ENCODE peak calls at places on chromosomes 13 and 19, in six cellular contexts. One of them, this sample, is unnamed.

GRCh38 chr13:27796544-27797227 is 4.4 kb downstream of the GSX1 start:
- DNase-seq in psoas muscle: no peak
- DNase-seq in fibroblast of lung: no peak
- DNase-seq in tibial artery: no peak
- DNase-seq in right lobe of liver: no peak
- DNase-seq in astrocyte: no peak
- DNase-seq in this sample: no peak

GRCh38 chr13:22227895-22228294 is 557.0 kb downstream of the FGF9 start:
- DNase-seq in psoas muscle: no peak
- DNase-seq in right lobe of liver: no peak
- DNase-seq in astrocyte: no peak
- DNase-seq in fibroblast of lung: no peak
- DNase-seq in tibial artery: no peak
- DNase-seq in this sample: no peak

GRCh38 chr13:113437408-113438010 is 15.8 kb downstream of the ADPRHL1 start:
- DNase-seq in right lobe of liver: peak; percentile 61
- DNase-seq in astrocyte: no peak
- DNase-seq in psoas muscle: no peak
- DNase-seq in fibroblast of lung: no peak
- DNase-seq in tibial artery: no peak
- DNase-seq in this sample: no peak

GRCh38 chr13:21616880-21617279 is 12.9 kb upstream of the MICU2 start:
- DNase-seq in psoas muscle: no peak
- DNase-seq in fibroblast of lung: no peak
- DNase-seq in right lobe of liver: no peak
- DNase-seq in astrocyte: no peak
- DNase-seq in tibial artery: no peak
- DNase-seq in this sample: no peak

GRCh38 chr13:43878897-43879322 is 630 bp downstream of the CCDC122 start:
- DNase-seq in astrocyte: peak; percentile 68
- DNase-seq in tibial artery: peak; percentile 80
- DNase-seq in right lobe of liver: peak; percentile 82
- DNase-seq in fibroblast of lung: peak; percentile 72
- DNase-seq in psoas muscle: peak; percentile 81
- DNase-seq in this sample: peak; percentile 82

GRCh38 chr19:41914191-41914834 is 13.9 kb downstream of the ERFL start:
- DNase-seq in right lobe of liver: no peak
- DNase-seq in tibial artery: no peak
- DNase-seq in fibroblast of lung: no peak
- DNase-seq in psoas muscle: no peak
- DNase-seq in astrocyte: no peak
- DNase-seq in this sample: no peak

GRCh38 chr19:39679056-39679790 is 23.5 kb downstream of the LGALS16 start:
- DNase-seq in tibial artery: no peak
- DNase-seq in astrocyte: no peak
- DNase-seq in right lobe of liver: no peak
- DNase-seq in fibroblast of lung: no peak
- DNase-seq in psoas muscle: peak; percentile 25
- DNase-seq in this sample: no peak

GRCh38 chr19:16327911-16328823 is 3.5 kb downstream of the KLF2 start:
- DNase-seq in tibial artery: peak; percentile 95
- DNase-seq in psoas muscle: peak; percentile 86
- DNase-seq in astrocyte: no peak
- DNase-seq in right lobe of liver: peak; percentile 74
- DNase-seq in fibroblast of lung: peak; percentile 96
- DNase-seq in this sample: peak; percentile 92

GRCh38 chr13:51978836-51979556 is 32.3 kb downstream of the ATP7B start:
- DNase-seq in tibial artery: no peak
- DNase-seq in right lobe of liver: peak; percentile 39
- DNase-seq in fibroblast of lung: peak; percentile 9
- DNase-seq in astrocyte: no peak
- DNase-seq in psoas muscle: no peak
- DNase-seq in this sample: peak; percentile 17

GRCh38 chr13:83048419-83048818 is 833.9 kb downstream of the SLITRK1 start:
- DNase-seq in tibial artery: no peak
- DNase-seq in astrocyte: peak; percentile 6
- DNase-seq in fibroblast of lung: no peak
- DNase-seq in psoas muscle: no peak
- DNase-seq in right lobe of liver: no peak
- DNase-seq in this sample: peak; percentile 31

GRCh38 chr19:5585461-5586299 is 17.9 kb upstream of the TINCR start:
- DNase-seq in astrocyte: no peak
- DNase-seq in right lobe of liver: no peak
- DNase-seq in psoas muscle: no peak
- DNase-seq in tibial artery: no peak
- DNase-seq in fibroblast of lung: no peak
- DNase-seq in this sample: peak; percentile 44

GRCh38 chr13:60134376-60134775 is 29.4 kb downstream of the DIAPH3 start:
- DNase-seq in tibial artery: no peak
- DNase-seq in psoas muscle: no peak
- DNase-seq in fibroblast of lung: peak; percentile 58
- DNase-seq in astrocyte: no peak
- DNase-seq in right lobe of liver: no peak
- DNase-seq in this sample: peak; percentile 42

GRCh38 chr19:49682274-49682673 is 5.2 kb downstream of the PRMT1 start:
- DNase-seq in psoas muscle: no peak
- DNase-seq in astrocyte: no peak
- DNase-seq in right lobe of liver: no peak
- DNase-seq in tibial artery: no peak
- DNase-seq in fibroblast of lung: no peak
- DNase-seq in this sample: no peak
- H3K4me3 ChIP-seq in psoas muscle: no peak overlapping the region
- H3K4me3 ChIP-seq in astrocyte: no peak overlapping the region
- H3K4me3 ChIP-seq in right lobe of liver: no peak overlapping the region
- H3K4me3 ChIP-seq in tibial artery: no peak overlapping the region
- H3K4me3 ChIP-seq in fibroblast of lung: no peak overlapping the region
- H3K4me3 ChIP-seq in this sample: no peak overlapping the region

DNA sequence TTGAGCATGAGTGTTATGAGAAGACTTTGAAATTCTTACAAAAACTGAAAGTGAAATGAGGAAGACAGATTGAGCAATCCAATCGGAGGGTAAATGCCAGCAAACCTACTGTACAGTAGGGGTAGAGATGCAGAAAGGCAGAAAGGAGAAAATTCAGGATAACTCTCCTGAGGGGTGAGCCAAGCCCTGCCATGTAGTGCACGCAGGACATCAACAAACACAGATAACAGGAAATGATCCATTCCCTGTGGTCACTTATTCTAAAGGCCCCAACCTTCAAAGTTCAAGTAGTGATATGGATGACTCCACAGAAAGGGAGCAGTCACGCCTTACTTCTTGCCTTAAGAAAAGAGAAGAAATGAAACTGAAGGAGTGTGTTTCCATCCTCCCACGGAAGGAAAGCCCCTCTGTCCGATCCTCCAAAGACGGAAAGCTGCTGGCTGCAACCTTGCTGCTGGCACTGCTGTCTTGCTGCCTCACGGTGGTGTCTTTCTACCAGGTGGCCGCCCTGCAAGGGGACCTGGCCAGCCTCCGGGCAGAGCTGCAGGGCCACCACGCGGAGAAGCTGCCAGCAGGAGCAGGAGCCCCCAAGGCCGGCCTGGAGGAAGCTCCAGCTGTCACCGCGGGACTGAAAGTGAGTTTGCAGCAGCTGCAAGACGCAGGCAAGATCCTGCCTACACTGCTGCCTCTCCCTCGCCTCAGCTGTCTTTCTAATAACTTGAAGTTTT is at the start of gene TNFSF13B:
- DNase-seq in right lobe of liver: peak; percentile 70
- DNase-seq in fibroblast of lung: peak; percentile 59
- DNase-seq in astrocyte: no peak
- DNase-seq in tibial artery: peak; percentile 29
- DNase-seq in psoas muscle: peak; percentile 24
- DNase-seq in this sample: peak; percentile 61
- H3K4me3 ChIP-seq in right lobe of liver: peak within 1 kb of the TSS; percentile 35
- H3K4me3 ChIP-seq in fibroblast of lung: peak within 1 kb of the TSS; percentile 41
- H3K4me3 ChIP-seq in astrocyte: no peak within 1 kb of the TSS
- H3K4me3 ChIP-seq in tibial artery: peak within 1 kb of the TSS; percentile 53
- H3K4me3 ChIP-seq in psoas muscle: peak within 1 kb of the TSS; percentile 62
- H3K4me3 ChIP-seq in this sample: peak within 1 kb of the TSS; percentile 66

DNA sequence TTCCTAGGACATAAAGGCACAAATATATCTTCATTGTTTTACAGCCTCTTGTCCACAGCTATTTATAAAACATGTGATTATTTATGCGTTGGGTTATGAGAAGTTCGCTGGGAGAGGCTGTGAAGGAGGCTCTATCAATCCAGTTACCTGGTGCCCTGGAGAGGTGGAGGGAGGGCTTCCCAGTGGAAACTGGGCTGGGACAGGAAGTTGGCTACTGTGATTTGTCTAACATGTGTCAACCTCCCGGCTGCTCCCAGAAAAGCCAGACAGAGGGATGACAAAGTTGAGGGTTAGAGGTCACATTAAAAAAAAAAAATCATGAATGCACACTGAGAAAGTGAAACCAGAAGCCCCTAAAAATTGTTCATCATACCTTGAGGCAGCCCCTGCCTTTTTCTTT is 346.5 kb downstream of the ZNF536 start:
- DNase-seq in right lobe of liver: peak; percentile 56
- DNase-seq in psoas muscle: no peak
- DNase-seq in tibial artery: no peak
- DNase-seq in fibroblast of lung: no peak
- DNase-seq in astrocyte: no peak
- DNase-seq in this sample: no peak
- H3K4me3 ChIP-seq in right lobe of liver: peak overlapping the region; percentile 69
- H3K4me3 ChIP-seq in psoas muscle: peak overlapping the region; percentile 78
- H3K4me3 ChIP-seq in tibial artery: peak overlapping the region; percentile 56
- H3K4me3 ChIP-seq in fibroblast of lung: no peak overlapping the region
- H3K4me3 ChIP-seq in astrocyte: peak overlapping the region; percentile 65
- H3K4me3 ChIP-seq in this sample: no peak overlapping the region

DNA sequence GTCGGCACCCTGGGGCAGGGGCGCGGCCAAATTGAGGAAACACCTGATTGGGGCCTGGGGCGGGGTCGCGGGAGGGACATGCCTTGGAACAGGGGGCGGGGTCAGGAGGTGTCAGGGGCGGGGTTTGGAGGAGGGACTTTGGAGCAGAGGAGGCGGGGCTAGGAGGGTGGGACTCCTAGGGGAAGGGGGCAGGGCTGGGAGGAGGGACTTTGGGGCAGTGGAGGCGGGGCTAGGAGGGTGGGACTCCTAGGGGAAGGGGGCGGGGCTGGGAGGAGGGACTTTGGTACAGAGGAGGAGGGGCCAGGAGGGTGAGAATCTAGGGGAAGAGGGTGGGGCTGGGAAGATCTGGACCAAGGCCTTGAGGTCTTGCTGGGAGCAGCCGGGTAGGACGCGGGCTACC is 21.9 kb downstream of the GRIN2D start:
- DNase-seq in tibial artery: peak; percentile 75
- DNase-seq in right lobe of liver: peak; percentile 91
- DNase-seq in psoas muscle: peak; percentile 78
- DNase-seq in astrocyte: peak; percentile 30
- DNase-seq in fibroblast of lung: peak; percentile 51
- DNase-seq in this sample: peak; percentile 68
- H3K4me3 ChIP-seq in tibial artery: peak overlapping the region; percentile 18
- H3K4me3 ChIP-seq in right lobe of liver: no peak overlapping the region
- H3K4me3 ChIP-seq in psoas muscle: peak overlapping the region; percentile 39
- H3K4me3 ChIP-seq in astrocyte: no peak overlapping the region
- H3K4me3 ChIP-seq in fibroblast of lung: no peak overlapping the region
- H3K4me3 ChIP-seq in this sample: no peak overlapping the region

DNA sequence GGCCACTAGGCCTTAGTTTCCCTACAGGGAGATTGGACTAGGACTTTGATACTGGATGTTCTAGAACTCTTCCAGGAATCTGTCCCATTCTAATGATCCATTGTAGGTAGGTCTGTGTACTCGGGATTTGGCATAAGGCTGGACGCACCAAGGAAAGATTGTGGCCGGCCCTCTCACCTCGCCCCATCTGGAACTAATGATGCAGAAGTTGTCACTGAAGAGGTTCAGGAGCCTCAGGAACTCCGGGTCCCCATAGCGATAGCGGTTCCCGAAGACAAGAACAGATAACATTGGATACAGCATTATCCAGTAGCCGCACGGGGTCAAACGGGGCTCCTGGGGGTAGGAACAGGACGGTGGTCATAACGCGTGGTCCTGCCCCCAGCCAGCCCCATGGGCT is 11.2 kb downstream of the EGLN2 start:
- DNase-seq in tibial artery: no peak
- DNase-seq in right lobe of liver: no peak
- DNase-seq in psoas muscle: no peak
- DNase-seq in astrocyte: no peak
- DNase-seq in fibroblast of lung: no peak
- DNase-seq in this sample: no peak
- H3K4me3 ChIP-seq in tibial artery: peak overlapping the region; percentile 57
- H3K4me3 ChIP-seq in right lobe of liver: peak overlapping the region; percentile 16
- H3K4me3 ChIP-seq in psoas muscle: peak overlapping the region; percentile 66
- H3K4me3 ChIP-seq in astrocyte: no peak overlapping the region
- H3K4me3 ChIP-seq in fibroblast of lung: no peak overlapping the region
- H3K4me3 ChIP-seq in this sample: peak overlapping the region; percentile 23

GRCh38 chr13:97125810-97126738 is 96.1 kb upstream of the MBNL2 start:
- DNase-seq in fibroblast of lung: no peak
- DNase-seq in psoas muscle: peak; percentile 41
- DNase-seq in astrocyte: peak; percentile 72
- DNase-seq in tibial artery: no peak
- DNase-seq in right lobe of liver: no peak
- DNase-seq in this sample: peak; percentile 64
- H3K4me3 ChIP-seq in fibroblast of lung: no peak overlapping the region
- H3K4me3 ChIP-seq in psoas muscle: peak overlapping the region; percentile 38
- H3K4me3 ChIP-seq in astrocyte: no peak overlapping the region
- H3K4me3 ChIP-seq in tibial artery: no peak overlapping the region
- H3K4me3 ChIP-seq in right lobe of liver: no peak overlapping the region
- H3K4me3 ChIP-seq in this sample: no peak overlapping the region

GRCh38 chr19:12884926-12885748 is 1.9 kb downstream of the KLF1 start:
- DNase-seq in right lobe of liver: peak; percentile 83
- DNase-seq in psoas muscle: peak; percentile 67
- DNase-seq in fibroblast of lung: peak; percentile 46
- DNase-seq in tibial artery: no peak
- DNase-seq in astrocyte: peak; percentile 16
- DNase-seq in this sample: peak; percentile 58

GRCh38 chr19:12884202-12884601 is 2.8 kb downstream of the KLF1 start:
- DNase-seq in right lobe of liver: no peak
- DNase-seq in fibroblast of lung: no peak
- DNase-seq in psoas muscle: no peak
- DNase-seq in astrocyte: no peak
- DNase-seq in tibial artery: no peak
- DNase-seq in this sample: no peak

GRCh38 chr19:12886943-12887747 is at the start of gene KLF1:
- DNase-seq in astrocyte: no peak
- DNase-seq in right lobe of liver: no peak
- DNase-seq in psoas muscle: no peak
- DNase-seq in fibroblast of lung: no peak
- DNase-seq in tibial artery: no peak
- DNase-seq in this sample: no peak

GRCh38 chr19:12884627-12884925 is 2.4 kb downstream of the KLF1 start:
- DNase-seq in fibroblast of lung: no peak
- DNase-seq in astrocyte: no peak
- DNase-seq in tibial artery: no peak
- DNase-seq in right lobe of liver: no peak
- DNase-seq in psoas muscle: no peak
- DNase-seq in this sample: no peak

GRCh38 chr19:12885749-12886706 is 973 bp downstream of the KLF1 start:
- DNase-seq in psoas muscle: no peak
- DNase-seq in astrocyte: no peak
- DNase-seq in right lobe of liver: no peak
- DNase-seq in tibial artery: no peak
- DNase-seq in fibroblast of lung: no peak
- DNase-seq in this sample: no peak
- H3K4me3 ChIP-seq in psoas muscle: peak overlapping the region; percentile 63
- H3K4me3 ChIP-seq in astrocyte: peak overlapping the region; percentile 5
- H3K4me3 ChIP-seq in right lobe of liver: peak overlapping the region; percentile 18
- H3K4me3 ChIP-seq in tibial artery: peak overlapping the region; percentile 44
- H3K4me3 ChIP-seq in fibroblast of lung: no peak overlapping the region
- H3K4me3 ChIP-seq in this sample: no peak overlapping the region

DNA sequence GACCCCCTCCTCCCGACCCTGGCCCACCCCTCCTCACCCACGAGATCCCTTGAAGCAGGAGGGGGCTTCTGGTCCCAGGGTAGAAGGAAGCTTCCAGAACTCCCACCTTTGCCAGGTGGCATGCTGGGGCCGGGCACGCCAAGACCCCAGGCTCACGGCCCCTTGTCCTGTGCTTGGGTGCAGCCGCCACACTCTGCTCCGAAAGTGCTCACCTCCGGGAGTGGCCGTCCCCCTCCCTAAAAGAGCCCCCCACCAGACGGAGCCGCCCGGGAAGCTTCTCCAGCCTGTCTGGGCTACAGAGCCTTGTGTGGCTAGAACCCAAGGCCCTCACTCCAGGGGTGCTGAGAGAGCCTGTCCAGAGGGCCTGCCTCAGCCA is 1.8 kb upstream of the EFNA2 start:
- DNase-seq in fibroblast of lung: no peak
- DNase-seq in tibial artery: no peak
- DNase-seq in psoas muscle: no peak
- DNase-seq in right lobe of liver: no peak
- DNase-seq in astrocyte: no peak
- DNase-seq in this sample: no peak
- H3K4me3 ChIP-seq in fibroblast of lung: no peak overlapping the region
- H3K4me3 ChIP-seq in tibial artery: no peak overlapping the region
- H3K4me3 ChIP-seq in psoas muscle: no peak overlapping the region
- H3K4me3 ChIP-seq in right lobe of liver: peak overlapping the region; percentile 57
- H3K4me3 ChIP-seq in astrocyte: no peak overlapping the region
- H3K4me3 ChIP-seq in this sample: no peak overlapping the region